ENCODE peak calls at places on chromosomes 4 and X, in five cellular contexts. Y is SJSA1; M is stimulated activated CD4-positive, alpha-beta T cell treated with anti-CD3 and anti-CD28 coated beads, Interleukin-4, amount 100 ng/mL, for 1 hour; N is activated naive CD4-positive, alpha-beta T cell treated with anti-CD3 and anti-CD28 coated beads for 36 hours; T is ecto neural progenitor cell. L is an unnamed sample.
A peak's percentile ranks its signal among the peaks of the same experiment; 100 is the strongest.

GRCh38 chrX:25343060-25343459 is 327.3 kb upstream of the ARX start:
- DNase-seq in N (no peak), T (no peak), Y (no peak), M (no peak), L (no peak)

GRCh38 chrX:4179031-4179430 is 465.6 kb upstream of the PRKX start:
- DNase-seq in Y (no peak), T (no peak), N (no peak), M (no peak), L (no peak)

GRCh38 chrX:88937616-88938015 is 190.6 kb downstream of the CPXCR1 start:
- DNase-seq in M (no peak), T (no peak), N (no peak), Y (no peak), L (no peak)

GRCh38 chr4:13535708-13536361 is 8.5 kb downstream of the NKX3-2 start:
- DNase-seq in Y (no peak), T (peak; percentile 61), N (no peak), M (no peak), L (no peak)

GRCh38 chr4:184459413-184459812 is 14.9 kb downstream of the IRF2 start:
- DNase-seq in Y (no peak), T (no peak), N (no peak), M (no peak), L (no peak)

GRCh38 chrX:124289443-124289842 is 43.0 kb upstream of the TEX13D start:
- DNase-seq in N (no peak), Y (no peak), M (no peak), T (no peak), L (no peak)

GRCh38 chrX:72201836-72202536 is 20.4 kb downstream of the PIN4 start:
- DNase-seq in T (no peak), Y (peak; percentile 58), M (no peak), N (no peak), L (no peak)

GRCh38 chrX:9465380-9466114 is 689 bp downstream of the TBL1X start:
- DNase-seq in T (peak; percentile 51), M (peak; percentile 36), N (peak; percentile 19), Y (no peak), L (no peak)

GRCh38 chrX:20521245-20521644 is 254.5 kb upstream of the RPS6KA3 start:
- DNase-seq in Y (peak; percentile 52), N (no peak), T (no peak), M (no peak), L (no peak)